ENCODE peak calls at places on chromosomes 13 and 19, in five cellular contexts. F, Z, B, L and E are unnamed samples. For H3K4me1, the result is how much of the 10 kb centered on the place peaks cover.

GRCh38 chr13:107642841-107643240 is 572.5 kb downstream of the LIG4 start:
- DNase-seq in F (no peak), Z (no peak), B (no peak), L (no peak), E (no peak)

GRCh38 chr13:114153485-114154080 is 21.2 kb upstream of the RASA3 start:
- DNase-seq in F (no peak), Z (no peak), B (no peak), L (no peak), E (no peak)

GRCh38 chr19:55258476-55258827 is 365 bp downstream of the PPP6R1 start:
- DNase-seq in F (no peak), Z (no peak), B (peak), L (no peak), E (no peak)

GRCh38 chr13:24892844-24893243 is 128.9 kb downstream of the RNF17 start:
- DNase-seq in F (no peak), Z (no peak), B (no peak), L (no peak), E (no peak)

GRCh38 chr13:113947321-113948033 is 26.4 kb downstream of the C13orf46 start:
- DNase-seq in F (peak), Z (no peak), B (peak), L (peak), E (peak)

GRCh38 chr19:15644816-15645215 is 4.1 kb downstream of the CYP4F3 start:
- DNase-seq in F (no peak), Z (no peak), B (no peak), L (no peak), E (no peak)

GRCh38 chr13:32737111-32737571 is 150.9 kb downstream of the PDS5B start:
- DNase-seq in F (no peak), Z (no peak), B (peak), L (no peak), E (no peak)

GRCh38 chr13:99214232-99214631 is 13.6 kb downstream of the UBAC2 start:
- DNase-seq in F (no peak), Z (no peak), B (no peak), L (no peak), E (no peak)

GRCh38 chr13:97125051-97125809 is 96.9 kb upstream of the MBNL2 start:
- DNase-seq in F (no peak), Z (no peak), B (peak), L (peak), E (peak)

GRCh38 chr19:43784251-43784980 is 3.6 kb upstream of the KCNN4 start:
- DNase-seq in F (peak), Z (peak), B (peak), L (peak), E (peak)

GRCh38 chr13:46686171-46686570 is 110.8 kb downstream of the ESD start:
- DNase-seq in F (no peak), Z (no peak), B (no peak), L (no peak), E (peak)

GRCh38 chr19:22616659-22617058 is 17.5 kb upstream of the ZNF492 start:
- DNase-seq in F (no peak), Z (no peak), B (no peak), L (no peak), E (no peak)

GRCh38 chr19:5932146-5932545 is 18.1 kb downstream of the CAPS start:
- DNase-seq in F (no peak), Z (no peak), B (no peak), L (no peak), E (no peak)

GRCh38 chr13:47845981-47846380 is 155.1 kb downstream of the SUCLA2 start:
- DNase-seq in F (no peak), Z (no peak), B (no peak), L (no peak), E (no peak)

GRCh38 chr19:3338541-3339181 is 27.7 kb upstream of the NFIC start:
- DNase-seq in F (no peak), Z (peak), B (peak), L (peak), E (no peak)

GRCh38 chr19:45423033-45423588 is 606 bp downstream of the ERCC1 start:
- DNase-seq in F (no peak), Z (no peak), B (no peak), L (peak), E (no peak)

GRCh38 chr13:38763446-38764381 is 76.8 kb downstream of the FREM2 start:
- DNase-seq in F (peak), Z (no peak), B (peak), L (no peak), E (peak)

GRCh38 chr13:65638572-65639168 is 1591.5 kb downstream of the PCDH9 start:
- DNase-seq in F (peak), Z (no peak), B (peak), L (no peak), E (peak)

GRCh38 chr19:6654347-6655310 is 15.3 kb downstream of the TNFSF14 start:
- DNase-seq in F (no peak), Z (peak), B (no peak), L (no peak), E (no peak)

GRCh38 chr13:30647824-30648521 is 30.3 kb downstream of the USPL1 start:
- DNase-seq in F (no peak), Z (no peak), B (no peak), L (no peak), E (no peak)

GRCh38 chr19:18349524-18350128 is 9.2 kb downstream of the PGPEP1 start:
- DNase-seq in F (peak), Z (no peak), B (peak), L (peak), E (peak)

GRCh38 chr13:80382576-80382975 is 41.6 kb upstream of the SPRY2 start:
- DNase-seq in F (no peak), Z (no peak), B (no peak), L (no peak), E (no peak)

GRCh38 chr13:65417953-65418352 is 1812.2 kb downstream of the PCDH9 start:
- DNase-seq in F (no peak), Z (no peak), B (peak), L (no peak), E (no peak)

GRCh38 chr13:44840131-44840530 is 149.1 kb downstream of the NUFIP1 start:
- DNase-seq in F (no peak), Z (no peak), B (no peak), L (no peak), E (no peak)

GRCh38 chr13:100546713-100547405 is 41.7 kb downstream of the GGACT start:
- DNase-seq in F (peak), Z (no peak), B (no peak), L (peak), E (no peak)

GRCh38 chr13:76609643-76610042 is 276.6 kb downstream of the KCTD12 start:
- DNase-seq in F (no peak), Z (no peak), B (no peak), L (no peak), E (no peak)

GRCh38 chr19:38727868-38728660 is 16.2 kb downstream of the CAPN12 start:
- DNase-seq in F (no peak), Z (peak), B (peak), L (peak), E (no peak)

GRCh38 chr19:2613507-2614295 is 88.8 kb downstream of the GNG7 start:
- DNase-seq in F (peak), Z (no peak), B (peak), L (no peak), E (peak)

GRCh38 chr13:71118779-71119364 is 748.1 kb downstream of the DACH1 start:
- DNase-seq in F (no peak), Z (no peak), B (no peak), L (no peak), E (no peak)

GRCh38 chr19:35039881-35040456 is 1.6 kb upstream of the HPN start:
- DNase-seq in F (no peak), Z (no peak), B (no peak), L (no peak), E (no peak)
- H3K4me3 ChIP-seq in F (no peak), Z (no peak), B (peak), L (no peak), E (no peak)

GRCh38 chr19:1274081-1274851 is 1.1 kb upstream of the FAM174C start:
- DNase-seq in F (peak), Z (no peak), B (no peak), L (peak), E (no peak)
- H3K4me1 ChIP-seq in F (under half), Z (half or more), B (under half), L (half or more), E (under half)

GRCh38 chr19:1417145-1417544 is 9.8 kb downstream of the DAZAP1 start:
- DNase-seq in F (no peak), Z (no peak), B (no peak), L (peak), E (no peak)

GRCh38 chr19:1418951-1419735 is 11.8 kb downstream of the DAZAP1 start:
- DNase-seq in F (no peak), Z (no peak), B (no peak), L (no peak), E (no peak)

GRCh38 chr19:1417681-1418493 is 10.5 kb downstream of the DAZAP1 start:
- DNase-seq in F (no peak), Z (no peak), B (no peak), L (no peak), E (no peak)

GRCh38 chr19:1420590-1420989 is 13.2 kb downstream of the DAZAP1 start:
- DNase-seq in F (no peak), Z (no peak), B (no peak), L (no peak), E (no peak)

GRCh38 chr19:1418494-1418775 is 11.0 kb downstream of the DAZAP1 start:
- DNase-seq in F (no peak), Z (no peak), B (no peak), L (no peak), E (no peak)
- H3K4me3 ChIP-seq in F (no peak), Z (no peak), B (no peak), L (no peak), E (no peak)

GRCh38 chr13:79369226-79369625 is 36.8 kb downstream of the RBM26 start:
- DNase-seq in F (no peak), Z (no peak), B (no peak), L (no peak), E (no peak)

GRCh38 chr13:79379274-79379673 is 26.8 kb downstream of the RBM26 start:
- DNase-seq in F (no peak), Z (no peak), B (no peak), L (no peak), E (no peak)

GRCh38 chr13:79373916-79374315 is 32.1 kb downstream of the RBM26 start:
- DNase-seq in F (no peak), Z (no peak), B (no peak), L (no peak), E (no peak)

DNA sequence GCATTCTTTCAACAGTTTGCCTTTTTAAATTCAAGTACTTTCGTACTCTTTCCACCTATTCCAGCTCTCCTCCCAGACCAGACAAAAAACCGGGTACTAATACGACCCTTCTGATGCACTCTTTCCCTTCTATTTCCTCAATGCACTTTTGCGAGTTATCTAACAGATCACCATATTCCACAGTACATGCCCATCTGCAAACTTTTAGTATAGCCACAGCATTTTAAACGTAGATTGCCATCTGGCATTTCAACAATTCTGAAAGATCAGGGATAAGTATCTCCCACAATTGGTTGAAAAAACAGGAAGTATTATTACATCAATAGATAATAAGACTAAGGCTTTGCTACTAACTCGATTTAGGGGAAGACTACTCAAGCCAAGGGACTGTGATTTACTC is 31.5 kb downstream of the RBM26 start:
- DNase-seq in F (no peak), Z (no peak), B (no peak), L (no peak), E (no peak)
- H3K4me1 ChIP-seq in F (under half), Z (under half), B (under half), L (under half), E (under half)

DNA sequence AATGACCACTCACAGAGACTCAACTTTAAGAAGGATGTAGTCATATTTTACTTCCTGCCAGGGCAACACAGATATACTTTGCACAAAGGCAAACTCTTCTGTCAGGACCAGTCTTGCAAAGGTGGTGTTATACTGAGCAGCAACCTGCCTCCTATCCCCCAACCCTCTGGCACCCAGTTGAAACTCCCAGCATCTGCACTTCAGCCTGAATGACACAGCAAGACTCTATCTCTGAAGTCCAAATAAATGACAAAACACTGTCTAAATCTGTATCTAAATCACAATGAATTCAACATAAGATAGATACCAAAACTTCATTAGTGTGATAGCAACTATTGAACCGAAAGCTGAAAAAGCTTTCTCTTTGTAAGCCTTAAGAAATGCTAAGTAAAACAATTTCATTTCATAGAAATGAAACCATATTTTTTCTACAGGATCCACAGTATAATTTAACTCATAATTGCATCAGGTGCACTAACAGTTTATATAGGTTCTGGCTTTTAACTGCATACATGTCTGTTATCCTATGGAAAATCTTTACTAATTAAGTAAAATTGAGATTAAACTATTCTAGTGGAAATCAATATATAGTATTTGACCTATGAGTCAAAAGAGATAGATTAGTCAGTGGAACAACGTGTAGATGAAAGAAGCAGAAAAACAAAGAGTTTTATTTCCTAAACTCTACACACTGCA is 163.7 kb downstream of the TBC1D4 start:
- DNase-seq in F (no peak), Z (no peak), B (no peak), L (no peak), E (no peak)
- H3K4me3 ChIP-seq in F (no peak), Z (no peak), B (no peak), L (no peak), E (no peak)

GRCh38 chr19:1505991-1506881 is 6.6 kb downstream of the ADAMTSL5 start:
- DNase-seq in F (no peak), Z (no peak), B (no peak), L (no peak), E (no peak)

GRCh38 chr19:1503089-1503924 is 9.5 kb downstream of the ADAMTSL5 start:
- DNase-seq in F (peak), Z (no peak), B (no peak), L (no peak), E (peak)

GRCh38 chr19:1507192-1507660 is 5.6 kb downstream of the ADAMTSL5 start:
- DNase-seq in F (no peak), Z (no peak), B (no peak), L (no peak), E (no peak)

GRCh38 chr19:1503925-1504430 is 8.8 kb downstream of the ADAMTSL5 start:
- DNase-seq in F (no peak), Z (no peak), B (no peak), L (no peak), E (no peak)

GRCh38 chr19:1505012-1505411 is 7.8 kb downstream of the ADAMTSL5 start:
- DNase-seq in F (no peak), Z (no peak), B (no peak), L (no peak), E (no peak)
- H3K4me1 ChIP-seq in F (under half), Z (under half), B (under half), L (under half), E (under half)

GRCh38 chr13:41326661-41327060 is 15.6 kb downstream of the NAA16 start:
- DNase-seq in F (no peak), Z (no peak), B (no peak), L (no peak), E (no peak)

GRCh38 chr13:41332829-41333228 is 21.8 kb downstream of the NAA16 start:
- DNase-seq in F (no peak), Z (no peak), B (no peak), L (no peak), E (no peak)

DNA sequence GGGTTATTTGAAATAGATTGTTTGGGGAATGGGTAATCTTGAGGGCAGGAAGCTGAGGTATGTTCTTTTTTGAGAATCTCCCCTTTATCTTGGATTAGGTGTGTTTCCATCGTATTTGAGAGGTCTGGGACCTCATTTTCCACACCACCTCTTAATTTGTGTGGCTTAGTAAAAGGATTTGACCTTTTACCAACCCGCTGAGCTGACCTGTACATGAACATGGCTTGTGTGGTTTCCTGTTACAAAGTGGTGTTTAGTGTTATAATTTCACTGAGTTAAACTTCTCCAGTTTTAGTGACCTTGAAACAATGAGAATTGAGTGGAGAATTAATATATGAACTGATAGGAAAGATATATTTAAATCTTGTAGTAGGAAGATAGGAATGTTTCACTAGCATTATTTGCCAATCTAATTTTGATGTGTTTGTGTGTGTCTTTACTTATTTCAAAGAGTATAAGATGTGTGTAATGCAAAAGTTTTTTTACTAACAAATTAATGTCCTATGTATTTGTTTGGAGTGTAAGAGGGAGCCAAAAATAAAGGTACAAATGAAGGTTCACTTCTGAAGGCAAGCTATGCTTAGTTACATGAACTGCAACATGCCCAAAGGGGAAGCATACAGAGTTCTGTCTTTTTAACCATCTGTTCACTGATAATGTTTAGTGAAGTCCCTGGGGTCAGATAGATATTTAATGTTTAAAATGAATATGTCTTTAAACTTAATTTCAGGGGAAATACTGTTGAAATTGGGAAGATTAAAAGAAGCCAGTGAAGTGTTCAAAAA is 17.1 kb downstream of the NAA16 start:
- DNase-seq in F (no peak), Z (no peak), B (peak), L (no peak), E (no peak)
- H3K4me3 ChIP-seq in F (no peak), Z (no peak), B (no peak), L (no peak), E (no peak)